ENCODE peak calls at places on chromosome 19, in four cellular contexts. N, Q, G and S are unnamed samples.

GRCh38 chr19:13149628-13150186 is 468 bp downstream of the STX10 start:
- ATAC-seq in N (peak), Q (peak), G (peak), S (peak)

GRCh38 chr19:55437410-55437809 is 5.7 kb downstream of the SHISA7 start:
- ATAC-seq in N (peak), Q (no peak), G (peak), S (peak)

GRCh38 chr19:54256250-54257115 is 590 bp downstream of the LILRB5 start:
- ATAC-seq in N (no peak), Q (no peak), G (peak), S (no peak)

GRCh38 chr19:7227735-7228134 is 66.5 kb downstream of the INSR start:
- ATAC-seq in N (no peak), Q (no peak), G (no peak), S (no peak)

GRCh38 chr19:3324405-3324856 is 42.0 kb upstream of the NFIC start:
- ATAC-seq in N (peak), Q (peak), G (peak), S (peak)

GRCh38 chr19:14061751-14062557 is at the start of gene PALM3:
- ATAC-seq in N (peak), Q (no peak), G (no peak), S (no peak)

GRCh38 chr19:16847407-16847806 is 18.2 kb downstream of the SIN3B start:
- ATAC-seq in N (peak), Q (no peak), G (no peak), S (no peak)

GRCh38 chr19:33755314-33756020 is 41.2 kb upstream of the KCTD15 start:
- ATAC-seq in N (no peak), Q (no peak), G (no peak), S (no peak)

GRCh38 chr19:589693-590395 is at the start of gene HCN2:
- ATAC-seq in N (no peak), Q (no peak), G (no peak), S (no peak)

GRCh38 chr19:3366761-3367571 is 583 bp downstream of the NFIC start:
- ATAC-seq in N (peak), Q (peak), G (no peak), S (peak)

GRCh38 chr19:6418562-6418932 is 6.1 kb downstream of the KHSRP start:
- ATAC-seq in N (no peak), Q (no peak), G (no peak), S (no peak)

GRCh38 chr19:36182612-36183454 is 30.6 kb upstream of the COX7A1 start:
- ATAC-seq in N (peak), Q (no peak), G (peak), S (no peak)